ENCODE peak calls at places on chromosome 2, in six cellular contexts. I is tibial artery, D is lower lobe of right lung, O is K562, S is fibroblast of lung, Z is transverse colon. L is an unnamed sample.

GRCh38 chr2:145615626-145616025 is 1095.7 kb upstream of the ZEB2 start:
- DNase-seq in O (no peak), I (no peak), S (no peak), Z (no peak), D (no peak), L (no peak)

GRCh38 chr2:29589440-29590103 is 331.8 kb downstream of the ALK start:
- DNase-seq in S (no peak), I (no peak), Z (no peak), D (no peak), O (no peak), L (no peak)

GRCh38 chr2:7378642-7379041 is 461.4 kb downstream of the RNF144A start:
- DNase-seq in Z (no peak), S (no peak), O (no peak), D (no peak), I (no peak), L (no peak)

GRCh38 chr2:59959944-59960343 is 593.5 kb downstream of the BCL11A start:
- DNase-seq in S (no peak), I (no peak), D (no peak), Z (no peak), O (no peak), L (no peak)

GRCh38 chr2:178109813-178110212 is 2.4 kb upstream of the RBM45 start:
- DNase-seq in Z (no peak), S (peak), O (peak), I (no peak), D (no peak), L (peak)

GRCh38 chr2:239329284-239329971 is 71.4 kb downstream of the HDAC4 start:
- DNase-seq in Z (peak), O (no peak), D (no peak), I (no peak), S (peak), L (no peak)

GRCh38 chr2:10493075-10493635 is 45.0 kb upstream of the ODC1 start:
- DNase-seq in S (no peak), Z (no peak), I (no peak), D (no peak), O (no peak), L (no peak)

GRCh38 chr2:120719471-120719870 is 16.2 kb upstream of the GLI2 start:
- DNase-seq in I (no peak), Z (no peak), S (no peak), D (no peak), O (no peak), L (no peak)

GRCh38 chr2:32832821-32833220 is 113.9 kb upstream of the LTBP1 start:
- DNase-seq in D (no peak), Z (no peak), S (peak), I (no peak), O (no peak), L (peak)

GRCh38 chr2:179592167-179592936 is 269.1 kb downstream of the ZNF385B start:
- DNase-seq in I (no peak), O (no peak), S (peak), D (no peak), Z (no peak), L (peak)

GRCh38 chr2:218806346-218806978 is 24.5 kb downstream of the CYP27A1 start:
- DNase-seq in S (peak), I (peak), D (peak), Z (peak), O (no peak), L (peak)

GRCh38 chr2:231243883-231244282 is 45.5 kb downstream of the ARMC9 start:
- DNase-seq in I (no peak), Z (peak), S (no peak), O (no peak), D (no peak), L (no peak)

GRCh38 chr2:1501196-1501851 is 88.1 kb downstream of the TPO start:
- DNase-seq in S (no peak), O (no peak), I (no peak), D (peak), Z (no peak), L (no peak)

GRCh38 chr2:42969231-42970150 is 177.1 kb upstream of the HAAO start:
- DNase-seq in D (no peak), I (no peak), S (peak), O (no peak), Z (no peak), L (peak)

GRCh38 chr2:144015655-144016245 is 504.2 kb downstream of the ZEB2 start:
- DNase-seq in O (no peak), D (no peak), Z (no peak), S (peak), I (no peak), L (no peak)

GRCh38 chr2:29431485-29431884 is 316.3 kb downstream of the CLIP4 start:
- DNase-seq in D (no peak), Z (no peak), S (no peak), O (no peak), I (no peak), L (no peak)

GRCh38 chr2:195575879-195576391 is 81.1 kb upstream of the SLC39A10 start:
- DNase-seq in S (peak), I (no peak), D (no peak), Z (peak), O (peak), L (peak)

DNA sequence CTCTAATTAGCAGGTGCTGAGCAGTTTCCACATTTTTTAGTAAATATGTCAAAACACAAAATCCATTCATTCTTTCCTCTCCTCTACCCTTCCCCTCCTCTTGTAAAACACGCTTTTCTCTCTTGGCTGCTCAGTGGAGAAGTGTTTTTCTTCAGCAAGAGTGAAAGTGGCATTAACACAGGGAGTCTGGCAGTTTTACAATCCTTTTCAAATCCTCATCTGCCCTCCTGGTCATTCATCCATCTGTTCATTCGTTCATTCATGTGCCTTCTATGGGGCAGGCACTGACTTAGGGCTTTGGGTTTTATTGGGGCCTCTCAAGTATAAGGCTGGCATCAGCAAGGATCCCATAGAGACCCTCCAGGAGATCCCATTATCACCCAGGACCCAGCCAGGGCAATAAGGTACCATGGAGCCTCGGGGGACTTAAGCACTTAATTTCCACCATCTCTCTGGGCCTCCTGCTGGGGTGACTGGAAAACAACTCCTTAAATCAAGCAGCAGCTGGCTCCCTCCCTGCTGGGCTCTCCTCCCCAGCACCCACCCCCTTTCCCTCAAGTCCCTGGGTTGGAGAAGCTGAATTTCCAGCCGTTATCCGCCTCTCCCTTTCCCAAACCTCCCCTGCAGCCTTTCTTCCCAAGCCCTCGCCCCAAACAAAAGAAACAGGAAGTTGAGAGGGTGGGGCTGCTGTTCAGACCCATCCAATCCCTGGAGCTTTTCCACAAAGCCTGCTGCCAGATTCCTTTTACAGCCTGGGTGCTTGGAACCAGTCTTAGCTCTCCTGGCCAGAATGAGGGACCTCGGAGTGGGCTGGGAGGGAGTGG is 32.6 kb downstream of the MARCHF4 start:
- DNase-seq in Z (no peak), O (no peak), I (no peak), S (peak), D (no peak), L (no peak)
- TF ChIP-seq CTCF in Z (no peak), O (no peak), I (no peak), S (peak), D (no peak), L (peak)

GRCh38 chr2:159251296-159252173 is 35.0 kb downstream of the WDSUB1 start:
- DNase-seq in S (no peak), Z (no peak), D (no peak), O (no peak), I (no peak), L (no peak)

GRCh38 chr2:159246325-159246988 is 40.0 kb downstream of the WDSUB1 start:
- DNase-seq in I (no peak), D (no peak), S (no peak), Z (no peak), O (no peak), L (no peak)

GRCh38 chr2:159252905-159253304 is 33.6 kb downstream of the WDSUB1 start:
- DNase-seq in I (no peak), O (no peak), S (no peak), D (no peak), Z (no peak), L (no peak)

DNA sequence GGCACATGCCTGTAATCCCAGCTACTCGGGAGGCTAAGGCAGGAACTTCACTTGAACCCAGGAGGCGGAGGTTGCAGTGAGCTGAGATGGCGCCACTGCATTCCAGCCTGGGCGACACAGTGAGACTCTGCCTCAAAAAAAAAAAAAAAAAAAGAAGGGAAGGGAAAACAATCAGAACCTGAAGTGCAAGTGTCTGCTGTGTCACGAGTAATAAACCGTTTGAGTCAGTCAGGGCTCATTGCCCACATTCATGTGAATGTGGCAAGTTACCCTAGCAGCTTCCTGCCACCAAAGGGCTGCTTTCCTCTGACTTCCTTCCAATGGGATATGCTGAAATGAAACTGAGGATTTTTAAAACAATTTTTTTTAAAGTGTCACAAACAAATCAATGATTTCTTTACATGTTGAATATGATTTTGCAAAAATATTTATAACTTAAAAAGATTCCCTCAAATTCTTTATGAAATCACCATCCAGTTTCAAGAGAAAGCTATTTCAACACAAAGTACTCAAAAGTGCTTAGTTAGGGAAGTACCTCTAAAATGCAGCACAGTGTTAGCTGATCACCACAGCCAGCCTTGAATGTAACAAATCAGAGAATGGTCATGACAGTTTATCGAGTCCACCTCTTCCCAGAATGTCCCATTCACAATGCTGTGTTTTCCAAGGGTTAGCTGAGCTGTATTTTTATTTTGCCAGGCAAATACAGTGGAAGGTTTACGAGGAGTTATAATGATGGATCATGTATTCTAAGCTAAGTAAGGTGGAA is 36.4 kb downstream of the WDSUB1 start:
- DNase-seq in O (no peak), S (peak), D (peak), I (peak), Z (peak), L (no peak)
- H3K4me3 ChIP-seq in O (no peak), S (no peak), D (no peak), I (no peak), Z (no peak), L (no peak)

DNA sequence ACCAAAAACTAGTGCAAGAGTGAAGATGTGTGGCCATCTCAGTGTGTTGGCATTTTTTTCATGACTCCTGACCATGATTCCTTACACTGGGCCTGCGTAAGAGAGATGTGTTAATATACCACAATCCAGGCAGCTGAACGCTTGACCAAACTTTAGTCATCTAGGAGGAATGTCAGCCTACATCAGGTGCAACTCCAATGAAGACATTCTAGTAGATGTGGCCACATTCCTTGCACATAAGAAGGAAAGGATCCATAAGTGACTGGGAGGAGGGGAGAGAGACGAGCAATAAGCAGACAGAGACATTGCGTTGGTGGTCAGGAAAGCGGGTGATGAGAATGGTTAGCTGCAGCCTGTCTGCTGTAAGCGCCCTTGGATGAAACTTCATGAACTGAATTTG is 42.6 kb downstream of the CYRIA start:
- DNase-seq in S (peak), D (no peak), I (no peak), O (no peak), Z (no peak), L (peak)
- TF ChIP-seq CTCF in S (no peak), D (no peak), I (no peak), O (no peak), Z (no peak), L (no peak)

GRCh38 chr2:176111891-176112374 is 4.6 kb upstream of the HOXD10 start:
- DNase-seq in I (no peak), S (no peak), Z (no peak), D (no peak), O (no peak), L (no peak)
- H3K4me3 ChIP-seq in I (no peak), S (no peak), Z (no peak), D (no peak), O (no peak), L (no peak)